ENCODE peak calls at places on chromosomes 6 and 20, in eight cellular contexts. One of them, this sample, is unnamed.

GRCh38 chr6:128676456-128676855 is 156.1 kb upstream of the PTPRK start:
- DNase-seq in heart left ventricle: no peak
- DNase-seq in DND-41: no peak
- DNase-seq in lung: no peak
- DNase-seq in HCT116: no peak
- DNase-seq in fibroblast of lung: no peak
- DNase-seq in ovary: no peak
- DNase-seq in astrocyte of the cerebellum: no peak
- DNase-seq in this sample: no peak

GRCh38 chr20:58553841-58554240 is 38.6 kb upstream of the APCDD1L start:
- DNase-seq in HCT116: no peak
- DNase-seq in heart left ventricle: no peak
- DNase-seq in DND-41: no peak
- DNase-seq in astrocyte of the cerebellum: peak; percentile 28
- DNase-seq in fibroblast of lung: peak; percentile 61
- DNase-seq in ovary: peak; percentile 55
- DNase-seq in lung: no peak
- DNase-seq in this sample: no peak

GRCh38 chr20:1163653-1164052 is 21.1 kb downstream of the TMEM74B start:
- DNase-seq in astrocyte of the cerebellum: no peak
- DNase-seq in ovary: no peak
- DNase-seq in DND-41: no peak
- DNase-seq in fibroblast of lung: no peak
- DNase-seq in HCT116: no peak
- DNase-seq in lung: no peak
- DNase-seq in heart left ventricle: no peak
- DNase-seq in this sample: no peak

GRCh38 chr6:106564476-106564875 is 64.8 kb downstream of the RTN4IP1 start:
- DNase-seq in DND-41: no peak
- DNase-seq in astrocyte of the cerebellum: no peak
- DNase-seq in fibroblast of lung: no peak
- DNase-seq in heart left ventricle: no peak
- DNase-seq in ovary: no peak
- DNase-seq in lung: no peak
- DNase-seq in HCT116: no peak
- DNase-seq in this sample: no peak

GRCh38 chr6:7991992-7992815 is 72.0 kb downstream of the BLOC1S5 start:
- DNase-seq in astrocyte of the cerebellum: peak; percentile 77
- DNase-seq in lung: no peak
- DNase-seq in ovary: peak; percentile 28
- DNase-seq in fibroblast of lung: peak; percentile 70
- DNase-seq in heart left ventricle: no peak
- DNase-seq in HCT116: peak; percentile 24
- DNase-seq in DND-41: no peak
- DNase-seq in this sample: no peak

GRCh38 chr6:98838027-98838426 is 3.7 kb downstream of the POU3F2 start:
- DNase-seq in lung: no peak
- DNase-seq in ovary: no peak
- DNase-seq in HCT116: no peak
- DNase-seq in astrocyte of the cerebellum: no peak
- DNase-seq in fibroblast of lung: no peak
- DNase-seq in DND-41: no peak
- DNase-seq in heart left ventricle: no peak
- DNase-seq in this sample: no peak

GRCh38 chr20:36487069-36487468 is 54.2 kb upstream of the MYL9 start:
- DNase-seq in astrocyte of the cerebellum: no peak
- DNase-seq in heart left ventricle: no peak
- DNase-seq in fibroblast of lung: no peak
- DNase-seq in lung: no peak
- DNase-seq in HCT116: no peak
- DNase-seq in DND-41: no peak
- DNase-seq in ovary: no peak
- DNase-seq in this sample: no peak

GRCh38 chr20:5691918-5692618 is 58.1 kb upstream of the SHLD1 start:
- DNase-seq in HCT116: no peak
- DNase-seq in DND-41: peak; percentile 7
- DNase-seq in lung: no peak
- DNase-seq in fibroblast of lung: no peak
- DNase-seq in ovary: no peak
- DNase-seq in heart left ventricle: no peak
- DNase-seq in astrocyte of the cerebellum: no peak
- DNase-seq in this sample: no peak

GRCh38 chr6:100475554-100476325 is 11.0 kb upstream of the SIM1 start:
- DNase-seq in astrocyte of the cerebellum: no peak
- DNase-seq in heart left ventricle: no peak
- DNase-seq in ovary: no peak
- DNase-seq in HCT116: no peak
- DNase-seq in lung: no peak
- DNase-seq in fibroblast of lung: no peak
- DNase-seq in DND-41: no peak
- DNase-seq in this sample: no peak

GRCh38 chr20:2379511-2380229 is 1.0 kb upstream of the TGM6 start:
- DNase-seq in heart left ventricle: no peak
- DNase-seq in DND-41: peak; percentile 82
- DNase-seq in ovary: no peak
- DNase-seq in astrocyte of the cerebellum: no peak
- DNase-seq in HCT116: no peak
- DNase-seq in lung: no peak
- DNase-seq in fibroblast of lung: no peak
- DNase-seq in this sample: no peak

GRCh38 chr6:2989332-2990178 is 10.1 kb upstream of the NQO2 start:
- DNase-seq in lung: peak; percentile 90
- DNase-seq in HCT116: peak; percentile 96
- DNase-seq in ovary: peak; percentile 92
- DNase-seq in fibroblast of lung: peak; percentile 99
- DNase-seq in DND-41: peak; percentile 87
- DNase-seq in astrocyte of the cerebellum: peak; percentile 95
- DNase-seq in heart left ventricle: peak; percentile 91
- DNase-seq in this sample: peak; percentile 98

GRCh38 chr6:85824329-85824728 is 181.6 kb upstream of the SYNCRIP start:
- DNase-seq in astrocyte of the cerebellum: no peak
- DNase-seq in DND-41: no peak
- DNase-seq in HCT116: no peak
- DNase-seq in heart left ventricle: no peak
- DNase-seq in fibroblast of lung: no peak
- DNase-seq in lung: no peak
- DNase-seq in ovary: no peak
- DNase-seq in this sample: no peak

GRCh38 chr6:116278478-116278822 is 1.3 kb downstream of the TSPYL1 start:
- DNase-seq in heart left ventricle: no peak
- DNase-seq in HCT116: no peak
- DNase-seq in lung: no peak
- DNase-seq in fibroblast of lung: no peak
- DNase-seq in DND-41: no peak
- DNase-seq in astrocyte of the cerebellum: no peak
- DNase-seq in ovary: no peak
- DNase-seq in this sample: no peak

GRCh38 chr6:43086022-43086658 is 10.0 kb downstream of the PTK7 start:
- DNase-seq in HCT116: no peak
- DNase-seq in astrocyte of the cerebellum: no peak
- DNase-seq in ovary: no peak
- DNase-seq in lung: no peak
- DNase-seq in fibroblast of lung: no peak
- DNase-seq in heart left ventricle: no peak
- DNase-seq in DND-41: no peak
- DNase-seq in this sample: no peak

GRCh38 chr20:41177636-41178035 is 40.3 kb downstream of the PLCG1 start:
- DNase-seq in ovary: peak; percentile 38
- DNase-seq in astrocyte of the cerebellum: peak; percentile 49
- DNase-seq in lung: peak; percentile 37
- DNase-seq in HCT116: peak; percentile 8
- DNase-seq in fibroblast of lung: peak; percentile 78
- DNase-seq in heart left ventricle: peak; percentile 75
- DNase-seq in DND-41: no peak
- DNase-seq in this sample: peak; percentile 63

GRCh38 chr20:17556842-17557674 is 12.8 kb upstream of the DSTN start:
- DNase-seq in ovary: peak; percentile 72
- DNase-seq in astrocyte of the cerebellum: no peak
- DNase-seq in HCT116: no peak
- DNase-seq in DND-41: no peak
- DNase-seq in lung: peak; percentile 59
- DNase-seq in heart left ventricle: peak; percentile 78
- DNase-seq in fibroblast of lung: no peak
- DNase-seq in this sample: no peak

GRCh38 chr6:88725111-88725711 is 238.2 kb downstream of the RNGTT start:
- DNase-seq in heart left ventricle: no peak
- DNase-seq in fibroblast of lung: peak; percentile 30
- DNase-seq in DND-41: peak; percentile 7
- DNase-seq in ovary: peak; percentile 18
- DNase-seq in lung: no peak
- DNase-seq in astrocyte of the cerebellum: peak; percentile 91
- DNase-seq in HCT116: no peak
- DNase-seq in this sample: peak; percentile 35

GRCh38 chr6:56364482-56365313 is 117.3 kb upstream of the COL21A1 start:
- DNase-seq in DND-41: no peak
- DNase-seq in heart left ventricle: no peak
- DNase-seq in astrocyte of the cerebellum: peak; percentile 49
- DNase-seq in HCT116: no peak
- DNase-seq in fibroblast of lung: peak; percentile 71
- DNase-seq in lung: no peak
- DNase-seq in ovary: no peak
- DNase-seq in this sample: no peak

GRCh38 chr6:150685860-150686259 is 86.2 kb downstream of the PLEKHG1 start:
- DNase-seq in lung: no peak
- DNase-seq in heart left ventricle: no peak
- DNase-seq in fibroblast of lung: peak; percentile 4
- DNase-seq in HCT116: peak; percentile 39
- DNase-seq in DND-41: peak; percentile 30
- DNase-seq in ovary: no peak
- DNase-seq in astrocyte of the cerebellum: no peak
- DNase-seq in this sample: no peak

GRCh38 chr6:90294614-90294988 is 2.0 kb downstream of the BACH2 start:
- DNase-seq in DND-41: no peak
- DNase-seq in ovary: no peak
- DNase-seq in fibroblast of lung: no peak
- DNase-seq in HCT116: no peak
- DNase-seq in lung: no peak
- DNase-seq in heart left ventricle: no peak
- DNase-seq in astrocyte of the cerebellum: no peak
- DNase-seq in this sample: no peak

DNA sequence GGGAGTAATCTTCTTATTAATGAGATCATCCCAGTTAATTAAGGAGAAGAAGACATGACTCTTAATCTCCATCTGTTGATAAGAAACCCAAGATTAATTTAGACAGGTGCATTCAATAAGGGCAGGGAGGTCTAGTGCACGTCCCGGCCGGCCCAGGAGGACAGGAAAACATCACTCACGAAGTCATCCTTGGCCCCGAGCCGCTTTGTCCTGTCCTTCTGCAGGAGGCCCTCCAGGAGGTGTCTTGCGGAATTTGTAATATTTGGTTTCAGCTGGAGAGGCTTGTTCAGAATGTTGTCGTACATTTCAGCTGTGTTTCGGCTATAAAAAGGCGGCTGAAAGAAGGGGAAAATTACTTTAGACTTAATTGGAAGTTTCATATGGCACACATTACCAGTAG is 118.4 kb upstream of the SLC2A12 start:
- DNase-seq in heart left ventricle: no peak
- DNase-seq in lung: no peak
- DNase-seq in astrocyte of the cerebellum: no peak
- DNase-seq in HCT116: no peak
- DNase-seq in ovary: no peak
- DNase-seq in fibroblast of lung: peak; percentile 20
- DNase-seq in DND-41: no peak
- DNase-seq in this sample: no peak
- H3K4me3 ChIP-seq in heart left ventricle: peak overlapping the region; percentile 20
- H3K4me3 ChIP-seq in lung: peak overlapping the region; percentile 15
- H3K4me3 ChIP-seq in astrocyte of the cerebellum: peak overlapping the region; percentile 98
- H3K4me3 ChIP-seq in HCT116: no peak overlapping the region
- H3K4me3 ChIP-seq in ovary: no peak overlapping the region
- H3K4me3 ChIP-seq in fibroblast of lung: no peak overlapping the region
- H3K4me3 ChIP-seq in DND-41: no peak overlapping the region
- H3K4me3 ChIP-seq in this sample: peak overlapping the region; percentile 84

DNA sequence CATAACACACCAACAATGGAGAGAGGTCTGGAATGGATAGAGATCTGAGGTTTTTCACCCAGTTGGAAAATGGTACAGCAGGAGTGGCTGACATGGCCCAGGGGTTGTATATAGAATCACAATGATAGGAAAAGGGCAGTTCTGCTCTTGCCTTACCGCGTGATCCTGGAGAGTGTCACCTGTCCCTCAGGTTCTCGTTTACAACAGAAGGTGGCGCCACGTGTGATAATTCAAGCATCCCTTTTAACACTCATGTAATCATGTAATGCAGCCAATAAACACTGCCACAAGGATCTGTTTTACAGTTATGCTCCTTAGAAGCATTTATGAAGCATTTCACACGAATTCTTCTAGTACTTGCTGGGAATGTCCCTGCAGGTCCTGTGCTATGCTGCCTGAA is 12.9 kb upstream of the WFDC2 start:
- DNase-seq in HCT116: peak; percentile 71
- DNase-seq in heart left ventricle: no peak
- DNase-seq in ovary: no peak
- DNase-seq in DND-41: peak; percentile 35
- DNase-seq in lung: peak; percentile 69
- DNase-seq in fibroblast of lung: no peak
- DNase-seq in astrocyte of the cerebellum: no peak
- DNase-seq in this sample: no peak
- TF ChIP-seq CTCF in HCT116: peak; percentile 65
- TF ChIP-seq CTCF in heart left ventricle: peak; percentile 7
- TF ChIP-seq CTCF in ovary: no peak
- TF ChIP-seq CTCF in DND-41: peak; percentile 67
- TF ChIP-seq CTCF in lung: no peak
- TF ChIP-seq CTCF in fibroblast of lung: no peak
- TF ChIP-seq CTCF in astrocyte of the cerebellum: no peak
- TF ChIP-seq CTCF in this sample: peak; percentile 59

DNA sequence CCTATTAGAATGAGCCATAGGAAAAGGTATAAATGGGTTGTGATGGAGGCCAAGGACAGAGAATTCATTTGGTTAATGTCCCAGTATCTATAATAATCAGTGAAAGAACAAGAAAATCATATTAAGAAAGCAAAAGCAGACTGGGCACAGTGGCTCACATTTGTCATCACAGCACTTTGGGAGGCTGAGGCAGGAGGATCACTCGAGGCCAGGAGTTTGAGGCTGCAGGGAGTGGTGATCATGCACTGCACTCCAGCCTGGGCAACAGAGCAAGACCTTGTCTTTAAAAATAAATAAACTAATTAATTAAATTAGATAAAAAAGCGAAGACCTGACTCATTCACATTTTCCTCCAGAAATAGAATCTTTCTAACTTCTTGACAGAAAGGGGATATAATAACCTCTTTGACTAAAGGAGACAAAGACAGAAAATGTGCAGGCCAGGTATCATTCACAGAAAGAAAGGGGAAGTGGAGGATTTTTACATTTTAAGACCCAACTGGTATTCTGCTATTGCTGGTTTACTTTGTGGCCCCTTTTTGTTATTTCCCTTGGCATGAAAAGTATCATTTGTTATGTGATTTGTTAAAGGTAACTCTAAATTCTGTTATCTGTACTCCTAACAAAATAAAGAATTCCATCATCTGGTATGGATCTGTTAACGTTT is 31.9 kb upstream of the MAPK13 start:
- DNase-seq in fibroblast of lung: no peak
- DNase-seq in lung: no peak
- DNase-seq in ovary: no peak
- DNase-seq in heart left ventricle: no peak
- DNase-seq in astrocyte of the cerebellum: no peak
- DNase-seq in HCT116: no peak
- DNase-seq in DND-41: no peak
- DNase-seq in this sample: no peak
- H3K4me3 ChIP-seq in fibroblast of lung: no peak overlapping the region
- H3K4me3 ChIP-seq in lung: no peak overlapping the region
- H3K4me3 ChIP-seq in ovary: no peak overlapping the region
- H3K4me3 ChIP-seq in heart left ventricle: no peak overlapping the region
- H3K4me3 ChIP-seq in astrocyte of the cerebellum: no peak overlapping the region
- H3K4me3 ChIP-seq in HCT116: no peak overlapping the region
- H3K4me3 ChIP-seq in DND-41: no peak overlapping the region
- H3K4me3 ChIP-seq in this sample: no peak overlapping the region

GRCh38 chr20:44571367-44571766 is 11.0 kb upstream of the PKIG start:
- DNase-seq in heart left ventricle: no peak
- DNase-seq in astrocyte of the cerebellum: no peak
- DNase-seq in fibroblast of lung: no peak
- DNase-seq in lung: no peak
- DNase-seq in HCT116: no peak
- DNase-seq in ovary: no peak
- DNase-seq in DND-41: peak; percentile 49
- DNase-seq in this sample: no peak
- TF ChIP-seq CTCF in heart left ventricle: no peak
- TF ChIP-seq CTCF in astrocyte of the cerebellum: no peak
- TF ChIP-seq CTCF in fibroblast of lung: no peak
- TF ChIP-seq CTCF in lung: no peak
- TF ChIP-seq CTCF in HCT116: no peak
- TF ChIP-seq CTCF in ovary: no peak
- TF ChIP-seq CTCF in DND-41: no peak
- TF ChIP-seq CTCF in this sample: no peak